ENCODE peak calls at places on chromosomes 2 and 18, in four cellular contexts. B is SK-N-SH, D is K562, X is GM12878. Z is an unnamed sample.

GRCh38 chr2:64514018-64514417 is 10.1 kb upstream of the AFTPH start:
- DNase-seq in B (no peak), D (no peak), X (no peak), Z (no peak)

GRCh38 chr18:24600076-24600654 is 139.7 kb downstream of the HRH4 start:
- DNase-seq in B (peak; percentile 56), X (no peak), D (peak; percentile 32), Z (no peak)

GRCh38 chr2:218006741-218007140 is 3.9 kb upstream of the TNS1 start:
- DNase-seq in X (no peak), D (no peak), B (no peak), Z (no peak)

GRCh38 chr2:12587729-12588522 is 128.8 kb upstream of the TRIB2 start:
- DNase-seq in B (no peak), D (no peak), X (peak; percentile 49), Z (no peak)

GRCh38 chr2:46943881-46944798 is 28.5 kb upstream of the MCFD2 start:
- DNase-seq in B (no peak), X (peak; percentile 84), D (no peak), Z (no peak)

GRCh38 chr18:49059028-49059670 is 108.4 kb upstream of the SMAD7 start:
- DNase-seq in B (no peak), X (no peak), D (no peak), Z (no peak)

GRCh38 chr2:47089083-47089464 is 66.0 kb downstream of the STPG4 start:
- DNase-seq in X (no peak), B (peak; percentile 38), D (peak; percentile 76), Z (no peak)

GRCh38 chr2:241110607-241111442 is 8.7 kb upstream of the MTERF4 start:
- DNase-seq in B (no peak), D (no peak), X (no peak), Z (no peak)

GRCh38 chr2:127175406-127175805 is 44.7 kb downstream of the CYP27C1 start:
- DNase-seq in B (no peak), X (no peak), D (no peak), Z (no peak)

GRCh38 chr2:205193829-205194228 is 488.5 kb upstream of the NRP2 start:
- DNase-seq in B (no peak), X (no peak), D (no peak), Z (no peak)

GRCh38 chr18:63182247-63182771 is 137.3 kb downstream of the BCL2 start:
- DNase-seq in B (no peak), D (no peak), X (no peak), Z (no peak)

GRCh38 chr2:181517685-181518301 is 60.6 kb downstream of the ITGA4 start:
- DNase-seq in B (no peak), X (no peak), D (no peak), Z (no peak)

GRCh38 chr2:64695656-64696310 is 42.1 kb upstream of the SERTAD2 start:
- DNase-seq in D (no peak), B (no peak), X (no peak), Z (no peak)

GRCh38 chr2:36568533-36569246 is 29.3 kb downstream of the FEZ2 start:
- DNase-seq in D (no peak), X (no peak), B (no peak), Z (no peak)

GRCh38 chr2:212958757-212959295 is 192.6 kb downstream of the IKZF2 start:
- DNase-seq in X (no peak), D (no peak), B (no peak), Z (no peak)

GRCh38 chr2:73851274-73851673 is 22.5 kb downstream of the STAMBP start:
- DNase-seq in D (no peak), B (no peak), X (no peak), Z (peak; percentile 18)

GRCh38 chr2:194128810-194129209 is 1528.2 kb upstream of the SLC39A10 start:
- DNase-seq in D (no peak), B (no peak), X (no peak), Z (no peak)

GRCh38 chr18:59264651-59265245 is 8.5 kb downstream of the RAX start:
- DNase-seq in B (peak; percentile 44), X (no peak), D (no peak), Z (peak; percentile 51)

GRCh38 chr2:44772131-44772530 is 169.4 kb upstream of the SIX3 start:
- DNase-seq in D (no peak), X (no peak), B (no peak), Z (no peak)

GRCh38 chr2:111045771-111046444 is 74.8 kb upstream of the BCL2L11 start:
- DNase-seq in X (no peak), D (no peak), B (no peak), Z (no peak)

GRCh38 chr2:111046670-111047069 is 74.0 kb upstream of the BCL2L11 start:
- DNase-seq in B (no peak), D (no peak), X (no peak), Z (no peak)

GRCh38 chr2:111049792-111050640 is 70.7 kb upstream of the BCL2L11 start:
- DNase-seq in X (peak; percentile 63), B (no peak), D (no peak), Z (no peak)

GRCh38 chr2:111050701-111051376 is 69.9 kb upstream of the BCL2L11 start:
- DNase-seq in D (no peak), X (peak; percentile 46), B (no peak), Z (no peak)

GRCh38 chr2:111048856-111049551 is 71.7 kb upstream of the BCL2L11 start:
- DNase-seq in X (no peak), D (no peak), B (peak; percentile 47), Z (no peak)
- TF ChIP-seq USF1 in X (no peak), D (no peak), B (no peak), Z (no peak)

GRCh38 chr2:30414951-30415350 is 32.1 kb upstream of the LCLAT1 start:
- DNase-seq in B (no peak), X (no peak), D (no peak), Z (no peak)

GRCh38 chr2:30412392-30413321 is 34.4 kb upstream of the LCLAT1 start:
- DNase-seq in B (peak; percentile 73), D (no peak), X (no peak), Z (no peak)

GRCh38 chr2:30406853-30407252 is 40.2 kb upstream of the LCLAT1 start:
- DNase-seq in B (no peak), X (no peak), D (no peak), Z (no peak)

GRCh38 chr2:30408961-30409387 is 38.1 kb upstream of the LCLAT1 start:
- DNase-seq in X (no peak), D (no peak), B (no peak), Z (no peak)

GRCh38 chr2:30410217-30410616 is 36.8 kb upstream of the LCLAT1 start:
- DNase-seq in X (no peak), D (no peak), B (no peak), Z (no peak)
- TF ChIP-seq USF1 in X (no peak), D (no peak), B (no peak), Z (no peak)

DNA sequence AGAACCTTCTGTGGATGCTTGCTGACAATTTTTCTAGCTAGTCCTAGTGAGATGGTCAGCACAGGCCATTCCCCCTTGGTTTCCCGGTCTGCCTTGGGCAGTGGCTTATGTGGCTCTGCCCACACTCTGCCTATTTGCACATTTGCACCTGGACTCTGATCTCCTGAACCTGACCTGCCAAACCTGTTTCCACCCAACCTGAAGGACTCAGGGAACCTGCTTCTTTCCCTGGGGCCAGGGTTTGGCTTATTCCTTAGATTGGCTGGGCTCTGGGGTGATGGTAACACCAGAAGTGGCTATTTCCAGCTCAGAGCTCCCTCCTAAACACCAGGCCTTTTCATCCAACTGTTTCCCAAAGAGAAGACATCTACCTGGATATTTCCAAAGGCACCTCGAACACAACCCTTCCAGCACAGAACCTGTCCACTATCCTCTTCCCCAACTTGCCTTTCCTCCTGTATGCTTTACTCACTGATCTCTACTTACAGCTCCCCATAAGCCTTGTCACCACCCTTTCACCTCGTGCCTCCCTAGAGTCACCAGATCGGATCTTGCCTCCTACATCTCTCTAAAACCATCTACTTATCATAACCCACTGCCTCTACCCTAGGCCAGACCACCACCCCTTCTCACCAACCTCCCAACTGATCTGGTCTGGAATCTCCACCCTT is 5.8 kb upstream of the MTA3 start:
- DNase-seq in X (no peak), D (no peak), B (no peak), Z (no peak)
- TF ChIP-seq USF1 in X (no peak), D (no peak), B (no peak), Z (no peak)

DNA sequence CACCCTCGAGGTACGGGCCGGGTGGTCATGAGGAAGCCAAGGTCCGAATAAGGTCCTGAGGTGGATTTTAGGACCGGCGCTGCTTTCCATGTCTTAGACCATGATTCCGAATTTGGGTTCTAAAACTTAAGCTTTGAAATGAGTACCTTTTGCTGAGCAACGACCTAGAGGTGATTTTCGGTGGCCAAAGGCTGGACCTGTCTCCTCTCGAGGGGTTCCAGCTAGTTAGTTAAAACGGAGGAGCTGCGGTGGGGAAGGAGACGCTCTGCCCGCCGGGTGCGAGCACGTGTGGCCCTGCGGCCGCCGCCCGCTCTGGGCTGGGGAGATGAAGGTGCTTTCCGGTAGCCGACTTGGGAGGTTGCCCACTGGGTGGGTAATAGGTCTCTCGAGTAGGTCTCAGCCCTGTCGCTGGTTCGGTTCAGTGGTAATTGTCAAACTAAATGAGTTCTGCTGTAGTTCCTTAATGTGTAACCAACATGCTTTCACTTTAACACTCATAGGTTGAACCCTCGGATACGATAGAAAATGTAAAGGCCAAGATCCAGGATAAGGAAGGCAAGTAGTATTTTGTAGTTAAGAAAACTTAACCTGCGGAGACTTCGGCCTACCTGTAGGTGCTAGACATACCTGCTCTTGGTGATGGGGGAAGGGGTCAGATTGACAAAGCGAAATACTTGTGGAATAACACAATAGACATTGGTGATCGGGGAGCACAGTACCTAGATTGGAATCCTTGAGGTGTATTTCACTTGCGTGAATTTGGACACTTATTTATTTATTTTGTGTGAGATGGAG is 572 bp downstream of the RPS27A start:
- DNase-seq in B (peak; percentile 49), X (no peak), D (peak; percentile 37), Z (no peak)
- TF ChIP-seq USF1 in B (no peak), X (peak; percentile 26), D (no peak), Z (no peak)

DNA sequence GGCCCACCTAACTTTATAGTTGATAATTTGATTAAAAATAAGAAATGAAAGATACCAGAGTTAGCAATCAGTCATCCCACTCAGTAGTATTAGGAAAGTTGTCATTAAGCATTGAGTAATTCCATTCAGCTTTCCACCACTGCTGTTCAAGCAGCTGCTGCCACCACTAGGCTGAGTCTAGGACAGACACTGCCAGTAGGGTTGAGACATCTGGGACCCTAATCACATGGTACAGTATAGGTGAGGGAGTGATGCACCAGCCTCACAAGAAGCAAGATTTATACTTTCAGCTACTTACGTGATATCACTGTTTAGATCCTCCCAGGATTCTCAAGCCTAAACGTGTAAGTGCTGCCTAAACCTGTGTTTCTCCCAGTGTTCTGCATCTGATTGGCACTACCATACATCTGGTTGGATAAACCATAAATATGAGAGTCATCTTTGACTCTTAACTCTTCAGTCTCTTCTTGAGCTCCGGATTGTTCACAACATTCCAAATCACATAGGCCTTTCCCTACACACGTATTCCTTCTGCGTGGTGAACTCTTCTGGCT is 3.2 kb downstream of the UBXN4 start:
- DNase-seq in X (no peak), B (peak; percentile 51), D (peak; percentile 38), Z (peak; percentile 24)
- TF ChIP-seq USF1 in X (no peak), B (no peak), D (peak; percentile 23), Z (no peak)

Z was measured in WTC11.